ENCODE peak calls at places on chromosomes 13 and 19, in four cellular contexts. One of them, this sample, is unnamed.

GRCh38 chr19:41426952-41427646 is at the start of gene B3GNT8:
- DNase-seq in stimulated activated CD8-positive, alpha-beta memory T cell treated with anti-CD3 and anti-CD28 coated beads, Interleukin-12 subunit alpha, Interleukin-12 subunit beta, amount 100 ng/mL, for 4 hours: peak
- DNase-seq in COR-L47: no peak
- DNase-seq in left ventricle myocardium inferior: peak
- DNase-seq in this sample: peak

GRCh38 chr13:33281951-33282595 is 3.5 kb downstream of the STARD13 start:
- DNase-seq in stimulated activated CD8-positive, alpha-beta memory T cell treated with anti-CD3 and anti-CD28 coated beads, Interleukin-12 subunit alpha, Interleukin-12 subunit beta, amount 100 ng/mL, for 4 hours: no peak
- DNase-seq in COR-L47: no peak
- DNase-seq in left ventricle myocardium inferior: no peak
- DNase-seq in this sample: no peak

GRCh38 chr13:35857769-35858168 is 273.4 kb downstream of the DCLK1 start:
- DNase-seq in stimulated activated CD8-positive, alpha-beta memory T cell treated with anti-CD3 and anti-CD28 coated beads, Interleukin-12 subunit alpha, Interleukin-12 subunit beta, amount 100 ng/mL, for 4 hours: no peak
- DNase-seq in COR-L47: no peak
- DNase-seq in left ventricle myocardium inferior: no peak
- DNase-seq in this sample: peak

GRCh38 chr13:87867426-87867825 is 196.3 kb downstream of the SLITRK5 start:
- DNase-seq in stimulated activated CD8-positive, alpha-beta memory T cell treated with anti-CD3 and anti-CD28 coated beads, Interleukin-12 subunit alpha, Interleukin-12 subunit beta, amount 100 ng/mL, for 4 hours: no peak
- DNase-seq in COR-L47: no peak
- DNase-seq in left ventricle myocardium inferior: no peak
- DNase-seq in this sample: no peak

GRCh38 chr19:5515737-5516136 is 52.0 kb downstream of the TINCR start:
- DNase-seq in stimulated activated CD8-positive, alpha-beta memory T cell treated with anti-CD3 and anti-CD28 coated beads, Interleukin-12 subunit alpha, Interleukin-12 subunit beta, amount 100 ng/mL, for 4 hours: no peak
- DNase-seq in COR-L47: no peak
- DNase-seq in left ventricle myocardium inferior: no peak
- DNase-seq in this sample: no peak

GRCh38 chr19:32817252-32817912 is 52.2 kb downstream of the SLC7A9 start:
- DNase-seq in stimulated activated CD8-positive, alpha-beta memory T cell treated with anti-CD3 and anti-CD28 coated beads, Interleukin-12 subunit alpha, Interleukin-12 subunit beta, amount 100 ng/mL, for 4 hours: no peak
- DNase-seq in COR-L47: no peak
- DNase-seq in left ventricle myocardium inferior: no peak
- DNase-seq in this sample: no peak

GRCh38 chr13:101018720-101019119 is 344.1 kb upstream of the TMTC4 start:
- DNase-seq in stimulated activated CD8-positive, alpha-beta memory T cell treated with anti-CD3 and anti-CD28 coated beads, Interleukin-12 subunit alpha, Interleukin-12 subunit beta, amount 100 ng/mL, for 4 hours: no peak
- DNase-seq in COR-L47: no peak
- DNase-seq in left ventricle myocardium inferior: no peak
- DNase-seq in this sample: no peak

GRCh38 chr19:14405380-14405757 is 13.8 kb downstream of the DDX39A start:
- DNase-seq in stimulated activated CD8-positive, alpha-beta memory T cell treated with anti-CD3 and anti-CD28 coated beads, Interleukin-12 subunit alpha, Interleukin-12 subunit beta, amount 100 ng/mL, for 4 hours: no peak
- DNase-seq in COR-L47: no peak
- DNase-seq in left ventricle myocardium inferior: no peak
- DNase-seq in this sample: no peak

GRCh38 chr13:100392709-100393630 is 195.6 kb downstream of the GGACT start:
- DNase-seq in stimulated activated CD8-positive, alpha-beta memory T cell treated with anti-CD3 and anti-CD28 coated beads, Interleukin-12 subunit alpha, Interleukin-12 subunit beta, amount 100 ng/mL, for 4 hours: peak
- DNase-seq in COR-L47: no peak
- DNase-seq in left ventricle myocardium inferior: peak
- DNase-seq in this sample: peak

GRCh38 chr19:48403606-48404005 is 10.1 kb downstream of the GRIN2D start:
- DNase-seq in stimulated activated CD8-positive, alpha-beta memory T cell treated with anti-CD3 and anti-CD28 coated beads, Interleukin-12 subunit alpha, Interleukin-12 subunit beta, amount 100 ng/mL, for 4 hours: no peak
- DNase-seq in COR-L47: peak
- DNase-seq in left ventricle myocardium inferior: no peak
- DNase-seq in this sample: peak

GRCh38 chr19:29404951-29405727 is 120.7 kb upstream of the VSTM2B start:
- DNase-seq in stimulated activated CD8-positive, alpha-beta memory T cell treated with anti-CD3 and anti-CD28 coated beads, Interleukin-12 subunit alpha, Interleukin-12 subunit beta, amount 100 ng/mL, for 4 hours: no peak
- DNase-seq in COR-L47: peak
- DNase-seq in left ventricle myocardium inferior: no peak
- DNase-seq in this sample: peak

GRCh38 chr13:63446329-63446728 is 2030.7 kb upstream of the PCDH20 start:
- DNase-seq in stimulated activated CD8-positive, alpha-beta memory T cell treated with anti-CD3 and anti-CD28 coated beads, Interleukin-12 subunit alpha, Interleukin-12 subunit beta, amount 100 ng/mL, for 4 hours: no peak
- DNase-seq in COR-L47: no peak
- DNase-seq in left ventricle myocardium inferior: no peak
- DNase-seq in this sample: no peak

GRCh38 chr13:76937416-76937815 is 10.9 kb upstream of the ACOD1 start:
- DNase-seq in stimulated activated CD8-positive, alpha-beta memory T cell treated with anti-CD3 and anti-CD28 coated beads, Interleukin-12 subunit alpha, Interleukin-12 subunit beta, amount 100 ng/mL, for 4 hours: no peak
- DNase-seq in COR-L47: no peak
- DNase-seq in left ventricle myocardium inferior: no peak
- DNase-seq in this sample: no peak

GRCh38 chr19:13599681-13600080 is 93.4 kb upstream of the CACNA1A start:
- DNase-seq in stimulated activated CD8-positive, alpha-beta memory T cell treated with anti-CD3 and anti-CD28 coated beads, Interleukin-12 subunit alpha, Interleukin-12 subunit beta, amount 100 ng/mL, for 4 hours: no peak
- DNase-seq in COR-L47: no peak
- DNase-seq in left ventricle myocardium inferior: no peak
- DNase-seq in this sample: no peak

GRCh38 chr13:98509271-98510155 is 67.4 kb downstream of the STK24 start:
- DNase-seq in stimulated activated CD8-positive, alpha-beta memory T cell treated with anti-CD3 and anti-CD28 coated beads, Interleukin-12 subunit alpha, Interleukin-12 subunit beta, amount 100 ng/mL, for 4 hours: no peak
- DNase-seq in COR-L47: no peak
- DNase-seq in left ventricle myocardium inferior: peak
- DNase-seq in this sample: no peak

GRCh38 chr19:50794074-50794777 is 4.0 kb downstream of the ACP4 start:
- DNase-seq in stimulated activated CD8-positive, alpha-beta memory T cell treated with anti-CD3 and anti-CD28 coated beads, Interleukin-12 subunit alpha, Interleukin-12 subunit beta, amount 100 ng/mL, for 4 hours: no peak
- DNase-seq in COR-L47: peak
- DNase-seq in left ventricle myocardium inferior: no peak
- DNase-seq in this sample: peak

GRCh38 chr13:92951273-92951820 is 275.3 kb upstream of the GPC6 start:
- DNase-seq in stimulated activated CD8-positive, alpha-beta memory T cell treated with anti-CD3 and anti-CD28 coated beads, Interleukin-12 subunit alpha, Interleukin-12 subunit beta, amount 100 ng/mL, for 4 hours: no peak
- DNase-seq in COR-L47: no peak
- DNase-seq in left ventricle myocardium inferior: no peak
- DNase-seq in this sample: no peak

GRCh38 chr13:96475103-96475502 is 385.2 kb downstream of the HS6ST3 start:
- DNase-seq in stimulated activated CD8-positive, alpha-beta memory T cell treated with anti-CD3 and anti-CD28 coated beads, Interleukin-12 subunit alpha, Interleukin-12 subunit beta, amount 100 ng/mL, for 4 hours: no peak
- DNase-seq in COR-L47: no peak
- DNase-seq in left ventricle myocardium inferior: no peak
- DNase-seq in this sample: no peak

GRCh38 chr19:46755853-46756543 is 9.7 kb upstream of the STRN4 start:
- DNase-seq in stimulated activated CD8-positive, alpha-beta memory T cell treated with anti-CD3 and anti-CD28 coated beads, Interleukin-12 subunit alpha, Interleukin-12 subunit beta, amount 100 ng/mL, for 4 hours: no peak
- DNase-seq in COR-L47: no peak
- DNase-seq in left ventricle myocardium inferior: no peak
- DNase-seq in this sample: no peak

GRCh38 chr13:107250626-107251025 is 682.7 kb upstream of the ARGLU1 start:
- DNase-seq in stimulated activated CD8-positive, alpha-beta memory T cell treated with anti-CD3 and anti-CD28 coated beads, Interleukin-12 subunit alpha, Interleukin-12 subunit beta, amount 100 ng/mL, for 4 hours: no peak
- DNase-seq in COR-L47: no peak
- DNase-seq in left ventricle myocardium inferior: no peak
- DNase-seq in this sample: no peak

GRCh38 chr19:52221831-52222375 is 32.1 kb downstream of the PPP2R1A start:
- DNase-seq in stimulated activated CD8-positive, alpha-beta memory T cell treated with anti-CD3 and anti-CD28 coated beads, Interleukin-12 subunit alpha, Interleukin-12 subunit beta, amount 100 ng/mL, for 4 hours: no peak
- DNase-seq in COR-L47: no peak
- DNase-seq in left ventricle myocardium inferior: no peak
- DNase-seq in this sample: no peak

GRCh38 chr13:106063591-106064308 is 471.7 kb downstream of the EFNB2 start:
- DNase-seq in stimulated activated CD8-positive, alpha-beta memory T cell treated with anti-CD3 and anti-CD28 coated beads, Interleukin-12 subunit alpha, Interleukin-12 subunit beta, amount 100 ng/mL, for 4 hours: no peak
- DNase-seq in COR-L47: no peak
- DNase-seq in left ventricle myocardium inferior: no peak
- DNase-seq in this sample: no peak

GRCh38 chr19:36182612-36183454 is 30.6 kb upstream of the COX7A1 start:
- DNase-seq in stimulated activated CD8-positive, alpha-beta memory T cell treated with anti-CD3 and anti-CD28 coated beads, Interleukin-12 subunit alpha, Interleukin-12 subunit beta, amount 100 ng/mL, for 4 hours: no peak
- DNase-seq in COR-L47: no peak
- DNase-seq in left ventricle myocardium inferior: no peak
- DNase-seq in this sample: no peak

GRCh38 chr13:22848539-22849052 is 332.2 kb upstream of the SGCG start:
- DNase-seq in stimulated activated CD8-positive, alpha-beta memory T cell treated with anti-CD3 and anti-CD28 coated beads, Interleukin-12 subunit alpha, Interleukin-12 subunit beta, amount 100 ng/mL, for 4 hours: no peak
- DNase-seq in COR-L47: no peak
- DNase-seq in left ventricle myocardium inferior: no peak
- DNase-seq in this sample: no peak

GRCh38 chr19:56663931-56664500 is 7.5 kb downstream of the ZNF835 start:
- DNase-seq in stimulated activated CD8-positive, alpha-beta memory T cell treated with anti-CD3 and anti-CD28 coated beads, Interleukin-12 subunit alpha, Interleukin-12 subunit beta, amount 100 ng/mL, for 4 hours: no peak
- DNase-seq in COR-L47: no peak
- DNase-seq in left ventricle myocardium inferior: no peak
- DNase-seq in this sample: no peak

GRCh38 chr19:4867534-4868285 is at the start of gene PLIN3:
- DNase-seq in stimulated activated CD8-positive, alpha-beta memory T cell treated with anti-CD3 and anti-CD28 coated beads, Interleukin-12 subunit alpha, Interleukin-12 subunit beta, amount 100 ng/mL, for 4 hours: peak
- DNase-seq in COR-L47: peak
- DNase-seq in left ventricle myocardium inferior: peak
- DNase-seq in this sample: peak

GRCh38 chr13:80716610-80717081 is 375.7 kb upstream of the SPRY2 start:
- DNase-seq in stimulated activated CD8-positive, alpha-beta memory T cell treated with anti-CD3 and anti-CD28 coated beads, Interleukin-12 subunit alpha, Interleukin-12 subunit beta, amount 100 ng/mL, for 4 hours: no peak
- DNase-seq in COR-L47: peak
- DNase-seq in left ventricle myocardium inferior: no peak
- DNase-seq in this sample: no peak

GRCh38 chr19:57708641-57709354 is at the start of gene ZNF154:
- DNase-seq in stimulated activated CD8-positive, alpha-beta memory T cell treated with anti-CD3 and anti-CD28 coated beads, Interleukin-12 subunit alpha, Interleukin-12 subunit beta, amount 100 ng/mL, for 4 hours: peak
- DNase-seq in COR-L47: no peak
- DNase-seq in left ventricle myocardium inferior: peak
- DNase-seq in this sample: no peak

GRCh38 chr13:93953856-93954255 is 525.6 kb downstream of the DCT start:
- DNase-seq in stimulated activated CD8-positive, alpha-beta memory T cell treated with anti-CD3 and anti-CD28 coated beads, Interleukin-12 subunit alpha, Interleukin-12 subunit beta, amount 100 ng/mL, for 4 hours: no peak
- DNase-seq in COR-L47: no peak
- DNase-seq in left ventricle myocardium inferior: no peak
- DNase-seq in this sample: no peak

GRCh38 chr19:10104665-10105221 is 1.4 kb upstream of the PPAN start:
- DNase-seq in stimulated activated CD8-positive, alpha-beta memory T cell treated with anti-CD3 and anti-CD28 coated beads, Interleukin-12 subunit alpha, Interleukin-12 subunit beta, amount 100 ng/mL, for 4 hours: peak
- DNase-seq in COR-L47: no peak
- DNase-seq in left ventricle myocardium inferior: no peak
- DNase-seq in this sample: no peak

This sample was measured in NCI-H2171 treated with DMSO at 0.1 percent for 48 hours.